ENCODE peak calls at places on chromosome 20, in eight cellular contexts. S, F, X, J, Y, L, C and N are unnamed samples.

GRCh38 chr20:44730441-44730840 is 15.2 kb upstream of the KCNK15 start:
- DNase-seq in Y (no peak), L (peak), X (no peak), J (no peak), C (peak), S (no peak), F (no peak), N (no peak)

GRCh38 chr20:59402697-59403096 is 102.3 kb downstream of the EDN3 start:
- DNase-seq in Y (no peak), F (no peak), S (no peak), J (no peak), X (no peak), L (no peak), C (no peak), N (no peak)

GRCh38 chr20:2557873-2558580 is 21.7 kb downstream of the TMC2 start:
- DNase-seq in X (peak), J (no peak), S (no peak), F (no peak), Y (no peak), C (no peak), L (no peak), N (no peak)

GRCh38 chr20:6213311-6213710 is 90.5 kb upstream of the FERMT1 start:
- DNase-seq in X (no peak), C (no peak), S (no peak), Y (no peak), L (no peak), F (no peak), J (no peak), N (no peak)

GRCh38 chr20:20568604-20569205 is 143.7 kb downstream of the RALGAPA2 start:
- DNase-seq in Y (peak), X (no peak), J (no peak), F (no peak), L (no peak), C (peak), S (no peak), N (peak)

GRCh38 chr20:58826271-58826670 is 24.4 kb downstream of the GNAS-AS1 start:
- DNase-seq in X (no peak), L (no peak), C (no peak), F (no peak), J (no peak), Y (no peak), S (no peak), N (no peak)

GRCh38 chr20:18571009-18571408 is 3.8 kb downstream of the SMIM26 start:
- DNase-seq in F (no peak), Y (no peak), L (no peak), C (no peak), S (no peak), X (no peak), J (no peak), N (no peak)

GRCh38 chr20:6473197-6473596 is 294.3 kb upstream of the BMP2 start:
- DNase-seq in C (peak), S (no peak), J (no peak), F (no peak), Y (no peak), X (no peak), L (no peak), N (no peak)

GRCh38 chr20:18986895-18987580 is 173.5 kb downstream of the SCP2D1 start:
- DNase-seq in S (no peak), J (no peak), C (no peak), X (no peak), L (no peak), F (no peak), Y (no peak), N (no peak)

GRCh38 chr20:53130819-53131218 is 158.7 kb downstream of the TSHZ2 start:
- DNase-seq in C (no peak), X (no peak), L (no peak), F (no peak), S (no peak), Y (no peak), J (no peak), N (no peak)

GRCh38 chr20:57708694-57709673 is 831 bp downstream of the PMEPA1 start:
- DNase-seq in J (no peak), X (no peak), S (no peak), C (no peak), F (no peak), Y (no peak), L (no peak), N (no peak)

GRCh38 chr20:5887386-5887785 is 62.9 kb downstream of the TRMT6 start:
- DNase-seq in J (no peak), L (no peak), Y (no peak), X (no peak), C (no peak), S (no peak), F (no peak), N (no peak)

GRCh38 chr20:63330940-63331339 is 30.2 kb downstream of the CHRNA4 start:
- DNase-seq in L (no peak), S (no peak), F (no peak), Y (no peak), J (no peak), C (no peak), X (no peak), N (no peak)

GRCh38 chr20:38542994-38543906 is 37.7 kb upstream of the ADIG start:
- DNase-seq in J (no peak), X (no peak), C (no peak), S (no peak), Y (no peak), F (no peak), L (no peak), N (no peak)

GRCh38 chr20:38547288-38547825 is 33.6 kb upstream of the ADIG start:
- DNase-seq in F (no peak), L (no peak), S (no peak), J (no peak), X (no peak), C (no peak), Y (no peak), N (no peak)

GRCh38 chr20:38548356-38549083 is 32.5 kb upstream of the ADIG start:
- DNase-seq in L (no peak), J (no peak), C (no peak), S (no peak), X (no peak), F (no peak), Y (no peak), N (no peak)

GRCh38 chr20:38550274-38550673 is 30.7 kb upstream of the ADIG start:
- DNase-seq in C (peak), S (no peak), X (no peak), F (no peak), Y (peak), J (no peak), L (no peak), N (no peak)

DNA sequence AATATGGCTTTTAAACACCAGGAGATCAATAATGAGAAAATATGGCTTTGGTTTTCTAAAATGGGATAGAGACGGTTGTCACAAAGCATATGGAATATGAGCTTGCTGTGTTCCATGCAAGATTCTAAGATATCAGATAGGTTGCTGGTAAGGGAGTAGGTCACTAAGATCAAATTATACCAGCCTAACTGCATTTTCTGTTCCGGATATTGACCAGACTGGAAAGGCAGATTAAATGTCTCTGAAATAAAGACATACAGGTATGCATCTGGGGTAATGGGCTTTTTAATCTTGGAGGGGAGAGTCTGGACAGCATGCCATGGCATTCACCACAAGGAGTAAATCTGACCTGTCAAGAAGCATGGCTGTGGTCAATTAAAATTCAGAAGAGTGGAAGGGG is 35.2 kb upstream of the ADIG start:
- DNase-seq in C (no peak), Y (no peak), F (no peak), S (no peak), X (no peak), L (no peak), J (no peak), N (no peak)
- H3K27ac ChIP-seq in C (no peak), Y (no peak), F (no peak), S (no peak), X (no peak), L (no peak), J (no peak), N (no peak)

DNA sequence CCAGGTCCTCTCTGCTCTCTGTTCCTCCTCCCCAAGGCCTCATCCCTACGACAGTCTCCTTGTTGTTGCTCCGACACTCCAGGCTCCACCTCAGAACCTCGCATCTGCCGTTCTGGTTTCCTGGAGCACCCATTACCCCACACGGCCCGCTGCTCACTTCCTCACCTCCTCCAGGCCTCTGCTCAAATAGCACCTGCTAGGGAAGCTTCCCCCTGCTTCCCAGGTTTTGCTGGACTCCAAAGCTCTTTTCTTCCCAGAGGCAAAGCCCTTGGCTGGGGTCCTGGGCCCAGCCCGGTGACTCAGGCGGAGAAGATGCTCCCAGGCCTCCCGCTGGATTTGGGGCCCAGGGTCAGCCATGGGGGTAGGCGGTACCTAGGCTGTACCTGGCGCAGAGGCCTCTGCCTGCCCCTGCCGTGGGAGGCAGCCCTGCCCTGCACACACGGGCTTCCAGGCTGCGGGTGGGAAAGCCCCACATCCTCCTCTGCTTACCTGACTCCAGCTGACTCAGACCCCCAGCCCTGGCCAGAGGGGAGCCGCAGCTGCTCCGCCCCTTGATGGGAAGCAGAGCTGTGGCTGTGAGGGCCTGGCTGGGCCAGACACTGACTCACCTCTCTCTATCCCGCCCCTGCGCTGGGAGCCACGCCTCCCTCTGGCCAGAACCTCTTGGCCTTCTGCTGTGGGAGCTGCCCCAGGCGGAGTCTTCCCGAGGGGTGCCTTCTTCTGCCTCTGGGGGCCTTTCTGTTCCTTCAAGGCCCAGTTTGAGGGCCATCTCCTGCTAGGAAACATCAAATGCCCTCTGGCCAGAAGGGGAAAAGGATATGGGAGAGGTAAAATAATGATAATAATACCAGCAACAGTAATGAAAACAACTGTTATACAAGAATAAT is 130.5 kb downstream of the CEBPB start:
- DNase-seq in F (no peak), J (peak), X (peak), L (peak), Y (no peak), C (peak), S (peak), N (no peak)
- H3K27ac ChIP-seq in F (no peak), J (peak), X (peak), L (peak), Y (no peak), C (peak), S (peak), N (no peak)

GRCh38 chr20:34676642-34677373 is at the start of gene PIGU:
- DNase-seq in L (peak), F (peak), J (peak), C (peak), S (peak), Y (peak), X (peak), N (peak)
- H3K27ac ChIP-seq in L (peak), F (peak), J (peak), C (peak), S (peak), Y (peak), X (peak), N (peak)

DNA sequence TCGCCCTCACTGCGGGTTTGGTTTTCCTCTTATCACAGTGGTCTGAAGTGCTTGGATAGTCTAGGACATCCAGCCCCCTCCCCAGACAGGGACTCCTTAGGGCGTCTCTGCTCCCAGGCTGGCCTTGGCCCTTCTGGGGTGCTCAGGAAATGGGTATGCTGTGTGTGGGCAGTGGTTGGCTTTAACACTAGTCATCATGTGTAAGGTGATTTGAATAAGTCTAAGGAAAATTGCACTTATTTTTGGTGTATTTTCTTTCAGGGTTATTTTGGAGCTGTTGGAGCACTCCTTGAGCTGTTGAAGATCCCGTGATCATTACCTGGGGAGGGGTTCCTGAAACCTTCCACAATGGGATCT is 33.8 kb downstream of the PANK2 start:
- DNase-seq in S (no peak), X (no peak), F (no peak), Y (no peak), L (peak), C (no peak), J (no peak), N (no peak)
- H3K27ac ChIP-seq in S (no peak), X (no peak), F (no peak), Y (no peak), L (no peak), C (peak), J (no peak), N (no peak)